ENCODE peak calls at places on chromosomes 5 and 9, in four cellular contexts. O is progenitor cell of endocrine pancreas, L is endodermal cell, E is activated B cell treated with CpG ODN at 0.5 μM for 24 hours. M is an unnamed sample.

GRCh38 chr9:87973791-87974292 is 491 bp downstream of the CDK20 start:
- DNase-seq in O (no peak), L (peak; percentile 74), E (no peak), M (no peak)

GRCh38 chr5:93349613-93350012 is 231.4 kb downstream of the NR2F1-AS1 start:
- DNase-seq in O (no peak), L (no peak), E (no peak), M (no peak)

GRCh38 chr9:93332317-93332716 is 119.2 kb upstream of the FAM120A start:
- DNase-seq in O (no peak), L (no peak), E (no peak), M (no peak)

GRCh38 chr9:2655411-2655901 is 33.9 kb downstream of the VLDLR start:
- DNase-seq in O (no peak), L (no peak), E (no peak), M (no peak)

GRCh38 chr9:72041775-72042194 is 18.6 kb downstream of the C9orf57 start:
- DNase-seq in O (no peak), L (no peak), E (no peak), M (no peak)

GRCh38 chr5:156722358-156722757 is 127.7 kb upstream of the PPP1R2B start:
- DNase-seq in O (no peak), L (no peak), E (no peak), M (no peak)

GRCh38 chr9:136567651-136568287 is 21.9 kb upstream of the NOTCH1 start:
- DNase-seq in O (no peak), L (peak; percentile 92), E (no peak), M (no peak)

GRCh38 chr5:181100121-181101015 is 30.6 kb downstream of the OR2V1 start:
- DNase-seq in O (no peak), L (peak; percentile 68), E (no peak), M (peak; percentile 83)

GRCh38 chr9:21810388-21810787 is 8.0 kb downstream of the MTAP start:
- DNase-seq in O (no peak), L (no peak), E (no peak), M (no peak)

GRCh38 chr9:77575785-77576184 is 72.3 kb downstream of the GNA14 start:
- DNase-seq in O (peak; percentile 28), L (peak; percentile 75), E (no peak), M (no peak)

GRCh38 chr5:154409230-154409840 is 36.5 kb upstream of the SAP30L start:
- DNase-seq in O (no peak), L (peak; percentile 33), E (no peak), M (no peak)

GRCh38 chr9:27505744-27506161 is 18.3 kb upstream of the IFNK start:
- DNase-seq in O (no peak), L (no peak), E (no peak), M (no peak)

GRCh38 chr9:111966324-111966723 is 69.7 kb downstream of the UGCG start:
- DNase-seq in O (no peak), L (no peak), E (no peak), M (no peak)

GRCh38 chr9:36831381-36832231 is 202.5 kb downstream of the PAX5 start:
- DNase-seq in O (no peak), L (no peak), E (peak; percentile 14), M (no peak)

GRCh38 chr9:105911104-105911911 is 217.0 kb downstream of the TMEM38B start:
- DNase-seq in O (no peak), L (peak; percentile 70), E (no peak), M (no peak)

GRCh38 chr9:71791875-71792274 is 23.6 kb upstream of the CEMIP2 start:
- DNase-seq in O (no peak), L (no peak), E (no peak), M (no peak)

GRCh38 chr5:163565492-163565891 is 60.1 kb downstream of the MAT2B start:
- DNase-seq in O (no peak), L (peak; percentile 78), E (no peak), M (no peak)

GRCh38 chr9:134181648-134182034 is 17.3 kb upstream of the RNU6ATAC start:
- DNase-seq in O (no peak), L (peak; percentile 41), E (no peak), M (no peak)

GRCh38 chr5:149838881-149839739 is 105.5 kb downstream of the PDE6A start:
- DNase-seq in O (no peak), L (no peak), E (no peak), M (no peak)

GRCh38 chr9:69549310-69550202 is 122.6 kb downstream of the APBA1 start:
- DNase-seq in O (no peak), L (peak; percentile 60), E (no peak), M (no peak)

GRCh38 chr9:81562221-81563019 is 126.9 kb downstream of the TLE1 start:
- DNase-seq in O (no peak), L (no peak), E (no peak), M (no peak)

GRCh38 chr5:147509710-147510651 is at the start of gene DPYSL3:
- DNase-seq in O (peak; percentile 55), L (peak; percentile 93), E (no peak), M (peak; percentile 91)
- TF ChIP-seq CTCF in O (peak; percentile 51), L (peak; percentile 62), E (no peak), M (peak; percentile 53)

DNA sequence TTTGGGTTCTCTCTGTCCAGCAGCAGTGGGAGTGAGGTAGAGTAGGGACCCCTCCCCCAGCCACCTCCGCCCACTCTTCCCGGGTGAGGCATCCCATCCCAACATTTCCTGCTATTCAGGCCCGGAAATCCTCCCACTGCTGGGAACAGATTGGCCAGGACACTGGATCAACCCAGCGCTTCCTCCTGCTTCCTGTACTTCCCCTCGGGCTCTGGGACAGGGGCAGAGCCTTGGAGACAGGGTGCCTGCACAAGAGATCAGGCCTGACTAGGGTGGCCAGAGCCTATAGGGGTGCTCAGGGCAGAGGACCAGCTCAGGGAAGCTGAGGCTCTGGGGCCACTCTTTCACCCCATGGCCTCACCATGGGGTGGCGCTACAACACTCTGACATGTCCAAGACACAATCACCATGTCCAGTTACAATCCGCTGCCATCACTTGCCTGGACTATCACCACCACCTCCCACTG is 14.5 kb downstream of the SH2D3C start:
- DNase-seq in O (no peak), L (peak; percentile 86), E (no peak), M (no peak)
- TF ChIP-seq CTCF in O (peak; percentile 26), L (peak; percentile 69), E (no peak), M (peak; percentile 46)

DNA sequence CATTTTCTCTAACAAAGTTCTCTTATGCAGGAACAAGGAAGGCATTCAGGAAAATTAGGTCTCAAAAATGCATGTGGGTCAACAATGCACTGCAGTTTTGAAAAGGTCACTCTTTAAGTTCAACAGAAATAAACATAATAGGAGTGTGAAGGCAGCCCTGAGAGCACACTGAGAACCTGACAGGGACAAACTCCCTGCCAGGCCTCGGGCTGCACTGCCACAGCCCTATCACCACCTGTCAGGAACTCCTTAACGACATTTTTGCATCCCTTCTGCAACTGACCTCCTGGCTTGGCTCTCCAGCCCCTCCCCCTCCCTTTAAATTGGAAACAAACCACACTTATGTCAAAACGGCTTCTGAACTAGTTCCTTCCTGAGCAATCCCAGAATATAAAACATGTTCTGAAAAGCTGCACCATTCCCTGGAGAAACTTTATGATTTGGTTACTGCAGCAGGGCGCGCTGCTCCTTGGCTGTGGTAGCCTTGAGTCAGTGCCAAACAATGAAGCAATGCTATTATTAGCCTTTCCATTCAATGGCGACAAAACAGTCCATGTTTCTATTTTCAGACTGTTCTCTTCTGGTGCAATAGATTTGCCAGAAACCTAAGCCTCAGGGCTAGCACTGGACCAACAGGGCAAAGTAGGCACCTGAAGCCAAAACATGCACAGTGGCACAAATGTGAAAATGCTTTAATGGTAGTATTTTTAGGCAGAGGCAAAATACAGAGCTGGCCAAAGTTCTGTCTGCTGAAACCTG is 160.1 kb upstream of the ZNF608 start:
- DNase-seq in O (no peak), L (peak; percentile 69), E (no peak), M (no peak)
- TF ChIP-seq CTCF in O (no peak), L (no peak), E (no peak), M (peak; percentile 35)

DNA sequence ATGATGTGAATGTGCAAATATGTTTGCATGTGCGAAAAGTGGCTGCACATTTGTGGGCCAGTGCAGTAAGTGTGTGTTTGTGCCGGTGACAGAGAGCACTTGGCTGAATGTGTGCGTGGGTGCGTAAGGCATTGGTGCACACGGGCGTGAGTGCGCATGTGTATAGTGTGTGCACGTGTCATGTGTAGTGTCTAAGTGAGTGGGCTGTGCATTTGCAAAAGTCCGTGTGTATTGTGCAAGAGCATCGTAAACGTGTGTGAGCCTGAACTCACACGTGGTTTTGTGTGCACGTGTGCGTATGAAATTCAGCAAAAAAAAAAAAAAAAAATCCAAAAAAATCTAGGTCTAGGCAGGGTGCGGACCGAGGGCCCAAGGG is 6.5 kb upstream of the EBF1 start:
- DNase-seq in O (no peak), L (no peak), E (peak; percentile 34), M (no peak)
- TF ChIP-seq CTCF in O (no peak), L (no peak), E (no peak), M (no peak)

DNA sequence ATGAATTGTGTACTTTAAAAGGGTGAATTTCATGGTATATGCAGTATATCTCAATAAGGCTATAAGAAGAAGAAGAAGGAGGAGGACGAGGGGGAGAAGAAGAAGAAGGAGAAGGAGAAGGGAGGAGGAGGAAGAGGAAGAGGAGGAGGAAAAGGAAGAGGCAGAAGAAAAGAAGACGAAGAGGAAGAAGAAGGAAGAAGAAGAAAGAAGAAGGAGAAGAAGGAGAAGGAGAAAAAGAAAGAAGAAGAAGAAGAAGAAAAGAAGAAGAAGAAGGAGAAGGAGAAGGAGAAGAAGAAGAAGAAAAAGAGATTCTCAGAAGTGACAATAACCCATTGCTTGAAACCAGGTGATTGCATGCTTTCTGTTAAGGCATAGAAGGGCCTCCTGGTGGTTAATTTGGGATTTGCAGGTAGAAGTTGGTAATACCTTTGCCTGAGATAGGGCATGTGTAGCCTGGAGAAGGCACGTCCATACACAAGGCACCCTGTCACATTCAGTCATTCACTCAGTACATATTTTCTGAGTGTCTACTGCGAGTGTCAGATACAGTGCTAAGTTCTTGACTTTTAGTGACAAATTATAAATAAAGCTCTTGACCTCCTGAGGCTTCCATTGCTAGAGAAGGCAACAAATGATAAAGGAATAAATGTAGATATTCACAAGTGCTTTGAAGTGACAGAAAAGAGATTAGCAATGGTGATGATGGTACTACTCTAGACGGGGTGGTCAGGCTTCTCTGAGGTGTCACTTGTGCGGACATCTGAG is 231.3 kb downstream of the NPR3 start:
- DNase-seq in O (peak; percentile 10), L (peak; percentile 74), E (no peak), M (no peak)
- TF ChIP-seq CTCF in O (peak; percentile 58), L (peak; percentile 82), E (no peak), M (peak; percentile 38)

DNA sequence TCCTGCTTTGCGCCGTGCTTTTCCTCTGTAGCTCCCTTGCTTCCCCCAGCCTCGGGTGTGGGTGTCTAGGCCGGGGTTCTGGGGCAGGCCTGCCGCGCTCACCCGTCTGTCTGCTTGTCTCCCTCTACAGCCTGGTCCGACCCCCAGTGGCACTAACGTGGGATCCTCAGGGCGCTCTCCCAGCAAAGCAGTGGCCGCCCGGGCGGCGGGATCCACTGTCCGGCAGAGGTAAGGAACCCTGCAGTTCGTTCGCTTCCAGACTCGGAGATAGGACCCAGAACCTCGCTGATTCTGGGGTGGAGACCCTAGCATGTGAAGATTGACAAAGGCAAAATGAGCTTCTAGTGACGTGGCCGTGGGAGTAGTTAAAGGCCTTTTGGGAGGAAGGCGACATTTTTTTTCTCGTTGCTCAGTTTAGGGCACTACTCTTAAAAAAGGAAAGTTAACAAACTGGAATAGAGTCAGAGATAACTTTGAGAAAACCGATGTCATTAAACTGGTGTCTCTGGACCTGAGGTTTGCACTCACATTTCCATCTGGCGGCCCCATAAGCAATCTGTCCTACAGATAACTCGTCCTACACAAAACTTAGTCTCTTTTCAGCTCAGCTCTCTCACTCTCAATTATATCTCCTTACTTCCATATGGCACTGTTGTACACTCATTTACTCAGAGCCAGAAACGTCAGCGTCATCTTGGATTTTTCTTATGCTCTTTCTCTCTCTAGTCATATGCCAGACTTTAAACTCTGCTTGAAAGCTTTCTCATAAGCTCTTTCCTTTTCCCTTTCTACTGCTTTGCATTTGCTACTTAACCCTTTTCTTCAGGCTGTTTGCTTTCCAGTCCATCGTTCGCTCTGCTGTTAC is 566 bp downstream of the SEC61B start:
- DNase-seq in O (no peak), L (no peak), E (no peak), M (no peak)
- TF ChIP-seq CTCF in O (no peak), L (no peak), E (no peak), M (no peak)

M was measured in osteocyte.